ENCODE peak calls at places on chromosomes 6 and 20, in nine cellular contexts. M is GM23248, B is left ventricle myocardium inferior, S is mucosa of descending colon, U is heart right ventricle, C is A549, V is SJSA1, K is GM23338, T is colonic mucosa. N is an unnamed sample.

GRCh38 chr6:4637691-4638433 is 138.3 kb upstream of the CDYL start:
- DNase-seq in U (no peak), V (no peak), C (peak; percentile 10), S (no peak), K (no peak), B (no peak), M (peak; percentile 86), T (no peak), N (no peak)

GRCh38 chr6:38054526-38054925 is 235.0 kb downstream of the ZFAND3 start:
- DNase-seq in V (no peak), S (no peak), C (no peak), U (no peak), T (no peak), B (no peak), K (no peak), M (no peak), N (no peak)

GRCh38 chr6:19616022-19616421 is 221.1 kb upstream of the ID4 start:
- DNase-seq in U (no peak), B (no peak), T (no peak), V (no peak), K (no peak), C (no peak), M (no peak), S (no peak), N (no peak)

GRCh38 chr6:42769051-42769450 is 12.8 kb upstream of the BICRAL start:
- DNase-seq in B (no peak), T (no peak), S (no peak), V (no peak), K (no peak), U (no peak), M (no peak), C (no peak), N (no peak)

GRCh38 chr20:13800728-13801134 is 15.9 kb downstream of the NDUFAF5 start:
- DNase-seq in S (peak; percentile 63), C (peak; percentile 47), T (peak; percentile 52), V (no peak), K (no peak), M (peak; percentile 76), B (peak; percentile 94), U (peak; percentile 91), N (no peak)

GRCh38 chr6:109059591-109060021 is 35.0 kb downstream of the SESN1 start:
- DNase-seq in M (peak; percentile 63), B (no peak), U (no peak), S (no peak), C (no peak), K (no peak), V (no peak), T (no peak), N (no peak)

GRCh38 chr20:884983-885952 is 30.9 kb downstream of the ANGPT4 start:
- DNase-seq in B (peak; percentile 57), C (no peak), V (no peak), T (no peak), M (peak; percentile 75), K (peak; percentile 93), S (no peak), U (no peak), N (no peak)

GRCh38 chr20:54190200-54190599 is 16.4 kb upstream of the CYP24A1 start:
- DNase-seq in U (no peak), T (no peak), C (no peak), S (no peak), V (no peak), K (no peak), B (no peak), M (no peak), N (no peak)

GRCh38 chr6:82955841-82956240 is 109.8 kb downstream of the UBE3D start:
- DNase-seq in B (no peak), C (no peak), K (no peak), T (no peak), U (no peak), V (peak; percentile 52), S (no peak), M (peak; percentile 88), N (no peak)

GRCh38 chr20:30816182-30816645 is 441.2 kb upstream of the DEFB115 start:
- DNase-seq in B (peak; percentile 33), S (no peak), T (peak; percentile 22), C (no peak), K (peak; percentile 60), V (no peak), M (peak; percentile 76), U (no peak), N (no peak)

GRCh38 chr20:59314872-59315500 is 14.6 kb downstream of the EDN3 start:
- DNase-seq in T (no peak), B (no peak), K (no peak), U (no peak), S (no peak), V (no peak), C (no peak), M (no peak), N (no peak)

GRCh38 chr6:96156425-96156824 is 140.7 kb downstream of the FUT9 start:
- DNase-seq in K (no peak), T (no peak), S (no peak), B (no peak), U (no peak), V (no peak), C (no peak), M (no peak), N (no peak)

GRCh38 chr6:80214436-80215022 is 108.1 kb downstream of the BCKDHB start:
- DNase-seq in M (peak; percentile 88), B (peak; percentile 16), T (peak; percentile 30), V (peak; percentile 47), S (no peak), K (peak; percentile 82), U (peak; percentile 37), C (peak; percentile 45), N (no peak)

GRCh38 chr6:79946773-79947190 is 571 bp downstream of the ELOVL4 start:
- DNase-seq in U (no peak), V (no peak), T (peak; percentile 26), B (peak; percentile 15), K (peak; percentile 49), M (peak; percentile 65), C (peak; percentile 1), S (peak; percentile 23), N (peak; percentile 62)

GRCh38 chr20:20148774-20149173 is 96.4 kb downstream of the CFAP61 start:
- DNase-seq in V (no peak), U (no peak), B (no peak), M (no peak), T (no peak), C (no peak), K (no peak), S (no peak), N (no peak)

DNA sequence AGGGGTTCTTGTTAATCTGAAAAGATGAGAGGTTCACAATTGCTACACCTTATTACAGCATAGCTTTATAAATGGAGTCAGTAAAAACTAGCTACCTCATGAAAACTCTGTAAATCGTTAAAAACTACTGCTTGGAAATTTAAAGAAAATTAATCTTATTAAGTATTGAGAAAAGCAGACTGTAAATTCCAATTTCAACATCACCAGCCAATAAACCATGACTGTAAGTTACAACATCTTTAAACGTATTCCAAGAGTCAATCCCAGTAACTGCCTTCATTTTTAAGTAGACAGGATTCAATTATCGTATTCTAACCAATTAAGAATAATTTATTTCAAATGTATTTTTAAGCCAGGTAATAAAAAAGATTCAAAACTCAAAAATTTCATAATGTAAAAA is 70.3 kb downstream of the ATG5 start:
- DNase-seq in K (no peak), V (no peak), T (no peak), U (no peak), M (peak; percentile 39), B (no peak), C (no peak), S (no peak), N (no peak)
- H3K4me1 ChIP-seq in K (no peaks in the 10 kb centered on the region), V (peaks cover 51% of the 10 kb centered on the region), T (no peaks in the 10 kb centered on the region), U (peaks cover 8% of the 10 kb centered on the region), M (peaks cover 66% of the 10 kb centered on the region), B (peaks cover 29% of the 10 kb centered on the region), C (peaks cover 68% of the 10 kb centered on the region), S (no peaks in the 10 kb centered on the region), N (no peaks in the 10 kb centered on the region)

GRCh38 chr6:122839477-122839876 is 50.4 kb downstream of the SMPDL3A start:
- DNase-seq in B (no peak), C (peak; percentile 46), T (peak; percentile 83), M (peak; percentile 68), U (peak; percentile 42), K (peak; percentile 79), S (no peak), V (peak; percentile 47), N (peak; percentile 66)

GRCh38 chr6:122845916-122846632 is 57.0 kb downstream of the SMPDL3A start:
- DNase-seq in K (no peak), U (no peak), B (no peak), T (no peak), M (peak; percentile 58), V (no peak), S (no peak), C (no peak), N (no peak)

GRCh38 chr6:122839906-122840305 is 50.8 kb downstream of the SMPDL3A start:
- DNase-seq in M (no peak), C (no peak), K (no peak), B (no peak), V (no peak), U (no peak), S (no peak), T (no peak), N (no peak)

GRCh38 chr6:122845464-122845863 is 56.4 kb downstream of the SMPDL3A start:
- DNase-seq in M (no peak), V (no peak), K (no peak), S (no peak), B (no peak), C (no peak), U (no peak), T (no peak), N (no peak)
- H3K4me3 ChIP-seq in M (no peak overlapping the region), V (no peak overlapping the region), K (no peak overlapping the region), S (no peak overlapping the region), B (no peak overlapping the region), C (no peak overlapping the region), U (no peak overlapping the region), T (no peak overlapping the region), N (no peak overlapping the region)

GRCh38 chr6:46324706-46325105 is 153.9 kb upstream of the ENPP5 start:
- DNase-seq in K (no peak), S (no peak), M (no peak), B (no peak), T (no peak), C (no peak), U (no peak), V (no peak), N (no peak)
- H3K4me1 ChIP-seq in K (peaks cover 13% of the 10 kb centered on the region), S (peaks cover 46% of the 10 kb centered on the region), M (peaks cover 58% of the 10 kb centered on the region), B (peaks cover 90% of the 10 kb centered on the region), T (peaks cover 9% of the 10 kb centered on the region), C (no peaks in the 10 kb centered on the region), U (peaks cover 93% of the 10 kb centered on the region), V (no peaks in the 10 kb centered on the region), N (peaks cover 60% of the 10 kb centered on the region)

GRCh38 chr6:93407186-93407585 is 12.2 kb downstream of the EPHA7 start:
- DNase-seq in S (no peak), U (no peak), B (no peak), T (no peak), M (no peak), K (no peak), V (no peak), C (no peak), N (no peak)

GRCh38 chr6:93398723-93399122 is 20.6 kb downstream of the EPHA7 start:
- DNase-seq in M (no peak), U (no peak), B (no peak), S (no peak), T (no peak), K (no peak), V (no peak), C (no peak), N (no peak)

DNA sequence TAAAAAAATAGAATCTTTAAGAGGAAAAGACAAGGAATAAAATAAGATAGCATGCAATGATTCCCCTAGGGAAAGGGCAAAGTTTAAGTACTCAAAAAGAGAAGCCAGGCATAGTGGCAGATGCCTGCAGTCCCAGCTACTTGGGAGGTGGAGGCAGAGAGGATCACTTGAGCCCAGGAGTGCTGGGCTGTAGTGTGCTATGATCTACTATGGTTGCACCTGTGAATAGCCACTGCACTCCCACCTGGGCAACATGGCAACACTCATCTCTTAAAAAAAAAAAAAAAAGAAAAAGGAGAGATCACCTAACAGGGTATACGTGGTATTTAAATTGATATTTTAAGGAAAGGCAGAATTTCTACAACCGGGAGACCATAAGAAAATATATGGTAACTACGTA is 16.0 kb downstream of the EPHA7 start:
- DNase-seq in V (no peak), S (no peak), M (no peak), T (no peak), U (no peak), B (no peak), C (no peak), K (no peak), N (no peak)
- H3K4me3 ChIP-seq in V (no peak overlapping the region), S (no peak overlapping the region), M (no peak overlapping the region), T (no peak overlapping the region), U (no peak overlapping the region), B (no peak overlapping the region), C (no peak overlapping the region), K (no peak overlapping the region), N (no peak overlapping the region)